ENCODE peak calls at places on chromosomes 11 and 22, in ten cellular contexts. E, N, L, O, G, J, B, I, V and P are unnamed samples.

GRCh38 chr11:3984896-3985295 is 109.7 kb upstream of the RRM1 start:
- DNase-seq in E (no peak), N (no peak), L (no peak), O (no peak), G (peak), J (no peak), B (no peak), I (peak), V (peak), P (no peak)

GRCh38 chr11:48034926-48035876 is 54.8 kb downstream of the PTPRJ start:
- DNase-seq in E (peak), N (no peak), L (peak), O (no peak), G (no peak), J (peak), B (no peak), I (no peak), V (peak), P (no peak)

GRCh38 chr11:57315491-57315890 is 9.3 kb downstream of the TNKS1BP1 start:
- DNase-seq in E (no peak), N (no peak), L (no peak), O (no peak), G (no peak), J (no peak), B (peak), I (no peak), V (no peak), P (no peak)

GRCh38 chr22:17118342-17118741 is 2.8 kb downstream of the TMEM121B start:
- DNase-seq in E (no peak), N (no peak), L (no peak), O (no peak), G (no peak), J (no peak), B (no peak), I (no peak), V (no peak), P (no peak)

GRCh38 chr11:65496304-65497140 is 2.3 kb upstream of the MALAT1 start:
- DNase-seq in E (peak), N (no peak), L (peak), O (no peak), G (no peak), J (no peak), B (peak), I (peak), V (peak), P (peak)

GRCh38 chr11:86160546-86161149 is 83.9 kb upstream of the EED start:
- DNase-seq in E (peak), N (no peak), L (no peak), O (no peak), G (no peak), J (no peak), B (peak), I (no peak), V (no peak), P (no peak)

GRCh38 chr11:33133761-33134160 is 27.5 kb downstream of the CSTF3 start:
- DNase-seq in E (no peak), N (no peak), L (no peak), O (no peak), G (no peak), J (no peak), B (no peak), I (no peak), V (no peak), P (no peak)

GRCh38 chr11:75505966-75506692 is 19.6 kb downstream of the GDPD5 start:
- DNase-seq in E (no peak), N (no peak), L (peak), O (no peak), G (no peak), J (no peak), B (no peak), I (no peak), V (no peak), P (no peak)

GRCh38 chr11:86192858-86193257 is 51.7 kb upstream of the EED start:
- DNase-seq in E (no peak), N (no peak), L (no peak), O (no peak), G (peak), J (no peak), B (no peak), I (no peak), V (peak), P (no peak)

GRCh38 chr11:60769273-60769672 is 12.6 kb downstream of the MS4A15 start:
- DNase-seq in E (no peak), N (no peak), L (no peak), O (no peak), G (no peak), J (no peak), B (no peak), I (no peak), V (no peak), P (no peak)

GRCh38 chr11:111777094-111778046 is 11.2 kb upstream of the PPP2R1B start:
- DNase-seq in E (peak), N (peak), L (peak), O (peak), G (peak), J (peak), B (peak), I (no peak), V (peak), P (no peak)

GRCh38 chr22:23291806-23292452 is 111.6 kb downstream of the BCR start:
- DNase-seq in E (no peak), N (no peak), L (no peak), O (no peak), G (no peak), J (no peak), B (no peak), I (no peak), V (no peak), P (no peak)

GRCh38 chr11:1082728-1083620 is 8.3 kb downstream of the MUC2 start:
- DNase-seq in E (no peak), N (no peak), L (no peak), O (no peak), G (no peak), J (no peak), B (no peak), I (no peak), V (no peak), P (no peak)

GRCh38 chr11:123622576-123622975 is 31.8 kb downstream of the SCN3B start:
- DNase-seq in E (no peak), N (no peak), L (no peak), O (no peak), G (no peak), J (no peak), B (no peak), I (no peak), V (no peak), P (no peak)

GRCh38 chr22:32804823-32805585 is 3.5 kb downstream of the TIMP3 start:
- DNase-seq in E (peak), N (no peak), L (no peak), O (no peak), G (no peak), J (no peak), B (no peak), I (no peak), V (no peak), P (no peak)

GRCh38 chr11:133243832-133244231 is 288.5 kb downstream of the OPCML start:
- DNase-seq in E (no peak), N (no peak), L (no peak), O (no peak), G (no peak), J (no peak), B (no peak), I (no peak), V (no peak), P (no peak)

GRCh38 chr22:31084811-31085492 is 3.8 kb downstream of the SMTN start:
- DNase-seq in E (peak), N (no peak), L (peak), O (peak), G (peak), J (peak), B (peak), I (peak), V (no peak), P (no peak)

GRCh38 chr11:116189378-116190170 is 583.2 kb downstream of the BUD13 start:
- DNase-seq in E (no peak), N (no peak), L (no peak), O (no peak), G (no peak), J (no peak), B (no peak), I (no peak), V (no peak), P (no peak)

GRCh38 chr22:20229916-20230775 is 38.0 kb downstream of the RTN4R start:
- DNase-seq in E (no peak), N (no peak), L (no peak), O (no peak), G (no peak), J (no peak), B (no peak), I (no peak), V (no peak), P (no peak)

GRCh38 chr11:34997872-34998548 is 81.6 kb downstream of the PDHX start:
- DNase-seq in E (peak), N (peak), L (peak), O (no peak), G (peak), J (no peak), B (peak), I (no peak), V (no peak), P (no peak)

GRCh38 chr11:86923993-86924766 is 31.0 kb downstream of the FZD4 start:
- DNase-seq in E (peak), N (no peak), L (no peak), O (no peak), G (no peak), J (no peak), B (no peak), I (no peak), V (no peak), P (no peak)

GRCh38 chr11:48354677-48355076 is 11.6 kb downstream of the OR4C5 start:
- DNase-seq in E (no peak), N (no peak), L (no peak), O (no peak), G (no peak), J (no peak), B (no peak), I (no peak), V (no peak), P (no peak)

GRCh38 chr11:65422633-65423515 is at the start of gene NEAT1:
- DNase-seq in E (peak), N (peak), L (peak), O (peak), G (peak), J (peak), B (peak), I (peak), V (no peak), P (peak)

GRCh38 chr22:26485013-26485412 is 1.3 kb downstream of the SRRD start:
- DNase-seq in E (no peak), N (no peak), L (no peak), O (no peak), G (peak), J (no peak), B (peak), I (no peak), V (no peak), P (no peak)

GRCh38 chr22:23419931-23420330 is 160.2 kb downstream of the IGLL1 start:
- DNase-seq in E (no peak), N (no peak), L (no peak), O (no peak), G (no peak), J (no peak), B (no peak), I (no peak), V (no peak), P (no peak)

GRCh38 chr11:7579226-7579825 is 65.5 kb downstream of the PPFIBP2 start:
- DNase-seq in E (peak), N (no peak), L (no peak), O (peak), G (no peak), J (no peak), B (peak), I (no peak), V (no peak), P (no peak)

GRCh38 chr11:117720061-117720511 is 76.9 kb downstream of the DSCAML1 start:
- DNase-seq in E (no peak), N (no peak), L (no peak), O (no peak), G (no peak), J (no peak), B (no peak), I (no peak), V (no peak), P (no peak)

GRCh38 chr11:44300881-44301855 is 8.8 kb downstream of the ALX4 start:
- DNase-seq in E (peak), N (peak), L (no peak), O (no peak), G (no peak), J (no peak), B (peak), I (no peak), V (no peak), P (no peak)

GRCh38 chr22:19179472-19180048 is 1.0 kb upstream of the SLC25A1 start:
- DNase-seq in E (peak), N (peak), L (peak), O (peak), G (peak), J (peak), B (peak), I (peak), V (peak), P (no peak)

GRCh38 chr22:20530368-20531153 is 23.2 kb downstream of the MED15 start:
- DNase-seq in E (peak), N (peak), L (no peak), O (no peak), G (no peak), J (peak), B (peak), I (no peak), V (no peak), P (no peak)

GRCh38 chr11:64831411-64831891 is 13.0 kb downstream of the CDC42BPG start:
- DNase-seq in E (no peak), N (no peak), L (no peak), O (no peak), G (no peak), J (no peak), B (no peak), I (no peak), V (peak), P (no peak)